ENCODE peak calls at places on chromosomes 11 and 22, in six cellular contexts. O is lower leg skin; S is heart left ventricle; B is HFFc6; Y is CD8-positive, alpha-beta T cell; F is RWPE1. Q is an unnamed sample.
A peak's percentile ranks its signal among the peaks of the same experiment; 100 is the strongest.

GRCh38 chr11:9150501-9150900 is 59.1 kb upstream of the SCUBE2 start:
- DNase-seq in Y (no peak), O (no peak), F (no peak), S (no peak), B (peak; percentile 79), Q (no peak)

GRCh38 chr11:115364892-115365291 is 139.3 kb downstream of the CADM1 start:
- DNase-seq in O (no peak), F (no peak), S (no peak), Y (no peak), B (no peak), Q (no peak)

GRCh38 chr11:47510231-47510630 is 42.7 kb downstream of the CELF1 start:
- DNase-seq in B (peak; percentile 24), O (no peak), Y (no peak), S (no peak), F (no peak), Q (no peak)

GRCh38 chr11:2473361-2474058 is 28.7 kb downstream of the KCNQ1 start:
- DNase-seq in F (no peak), B (no peak), O (no peak), Y (no peak), S (peak; percentile 39), Q (no peak)

GRCh38 chr11:2702771-2703486 is 3.1 kb upstream of the KCNQ1OT1 start:
- DNase-seq in Y (no peak), B (no peak), O (no peak), S (no peak), F (no peak), Q (no peak)

GRCh38 chr11:126262216-126262615 is 6.5 kb downstream of the SRPRA start:
- DNase-seq in S (no peak), B (no peak), Y (no peak), O (no peak), F (no peak), Q (no peak)

GRCh38 chr11:71368966-71369365 is 79.2 kb downstream of the DHCR7 start:
- DNase-seq in B (no peak), O (no peak), F (no peak), S (no peak), Y (no peak), Q (no peak)

GRCh38 chr11:104968856-104969776 is 742 bp upstream of the CASP4 start:
- DNase-seq in O (peak; percentile 22), S (peak; percentile 50), Y (no peak), B (peak; percentile 48), F (no peak), Q (peak; percentile 73)

GRCh38 chr11:95684170-95684569 is 105.4 kb downstream of the FAM76B start:
- DNase-seq in O (no peak), B (no peak), S (no peak), Y (no peak), F (no peak), Q (no peak)

GRCh38 chr22:24183321-24184031 is 2.2 kb downstream of the SUSD2 start:
- DNase-seq in B (no peak), S (no peak), F (no peak), Y (no peak), O (no peak), Q (no peak)

GRCh38 chr11:84795698-84796097 is 831.4 kb downstream of the DLG2 start:
- DNase-seq in Y (no peak), B (no peak), S (no peak), O (no peak), F (no peak), Q (no peak)

GRCh38 chr11:84794663-84795443 is 832.3 kb downstream of the DLG2 start:
- DNase-seq in S (no peak), F (no peak), B (no peak), Y (no peak), O (no peak), Q (no peak)

GRCh38 chr11:84804026-84804425 is 823.1 kb downstream of the DLG2 start:
- DNase-seq in O (no peak), B (no peak), S (no peak), Y (no peak), F (no peak), Q (no peak)

GRCh38 chr11:84806354-84806753 is 820.8 kb downstream of the DLG2 start:
- DNase-seq in Y (no peak), O (no peak), F (no peak), S (no peak), B (no peak), Q (no peak)

DNA sequence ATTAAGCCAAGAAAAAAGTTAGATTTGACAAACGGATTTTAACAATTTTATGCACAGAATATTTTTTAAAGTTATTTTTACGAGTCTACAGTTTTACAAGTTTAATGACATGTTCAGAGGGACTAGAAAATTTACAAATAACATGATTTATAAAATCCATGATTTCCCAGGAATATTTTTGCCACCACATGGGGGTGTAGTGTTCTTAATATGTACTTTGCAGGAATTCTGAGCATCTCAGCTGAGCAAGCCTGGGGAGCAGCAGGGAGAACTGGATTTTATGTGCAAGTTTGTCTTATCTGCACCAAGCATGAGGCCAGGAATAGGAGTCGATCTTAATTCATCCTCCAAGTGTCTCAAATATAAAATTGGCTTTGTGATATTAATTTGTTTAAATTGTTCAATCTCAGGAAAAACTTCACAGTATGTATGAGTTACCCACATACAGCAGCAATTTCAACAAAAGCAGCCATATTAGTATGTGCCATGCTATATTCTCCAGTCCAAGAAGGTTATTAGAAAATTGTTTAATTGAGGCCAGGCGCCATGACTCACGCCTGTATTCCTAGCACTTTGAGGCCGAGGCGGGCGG is 826.3 kb downstream of the DLG2 start:
- DNase-seq in F (peak; percentile 9), S (no peak), O (no peak), Y (no peak), B (peak; percentile 19), Q (no peak)
- TF ChIP-seq CTCF in F (peak; percentile 21), S (peak; percentile 38), O (no peak), Y (no peak), B (peak; percentile 73), Q (peak; percentile 26)

DNA sequence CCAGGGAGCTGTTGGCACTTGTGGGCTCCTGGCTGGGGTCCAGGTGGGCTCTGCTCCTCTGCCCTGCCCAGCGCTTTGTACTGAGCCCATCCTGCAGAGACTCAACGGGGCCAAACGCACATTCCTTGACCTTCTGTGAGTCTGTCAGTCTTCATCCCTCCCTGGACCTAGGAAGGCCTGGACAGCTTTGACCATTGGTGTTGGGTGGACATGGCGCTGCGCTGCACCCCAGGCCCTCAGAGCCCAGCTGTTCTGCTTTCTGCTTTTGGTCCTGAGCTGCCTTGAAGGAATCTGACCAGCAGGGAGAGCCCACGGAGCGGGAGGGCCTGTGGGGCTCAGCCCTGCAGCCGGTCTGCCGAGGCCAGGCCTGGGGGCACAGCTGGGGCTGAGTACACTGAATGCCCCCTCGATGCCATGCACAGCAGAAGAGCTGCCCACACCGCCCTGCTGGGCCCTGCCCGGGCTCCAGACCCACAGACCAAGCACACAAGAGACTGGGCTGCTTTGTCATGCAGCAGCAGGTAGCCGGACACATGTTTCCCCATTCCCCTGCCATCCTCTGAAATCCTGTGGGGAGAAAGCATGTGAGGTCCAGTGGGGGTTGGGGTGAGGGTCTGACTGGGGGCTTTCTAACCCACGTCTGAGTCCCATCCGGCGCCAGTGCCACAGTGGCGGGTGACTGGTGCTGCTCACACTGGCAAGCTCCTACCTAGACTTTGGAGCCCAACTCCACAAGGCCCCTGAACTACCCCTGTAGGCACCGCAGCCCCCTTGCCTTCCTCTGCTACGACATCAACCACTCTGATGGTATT is 24.1 kb upstream of the CCDC188 start:
- DNase-seq in Y (no peak), S (no peak), F (peak; percentile 10), O (no peak), B (no peak), Q (no peak)
- TF ChIP-seq CTCF in Y (no peak), S (no peak), F (no peak), O (no peak), B (peak; percentile 44), Q (no peak)

DNA sequence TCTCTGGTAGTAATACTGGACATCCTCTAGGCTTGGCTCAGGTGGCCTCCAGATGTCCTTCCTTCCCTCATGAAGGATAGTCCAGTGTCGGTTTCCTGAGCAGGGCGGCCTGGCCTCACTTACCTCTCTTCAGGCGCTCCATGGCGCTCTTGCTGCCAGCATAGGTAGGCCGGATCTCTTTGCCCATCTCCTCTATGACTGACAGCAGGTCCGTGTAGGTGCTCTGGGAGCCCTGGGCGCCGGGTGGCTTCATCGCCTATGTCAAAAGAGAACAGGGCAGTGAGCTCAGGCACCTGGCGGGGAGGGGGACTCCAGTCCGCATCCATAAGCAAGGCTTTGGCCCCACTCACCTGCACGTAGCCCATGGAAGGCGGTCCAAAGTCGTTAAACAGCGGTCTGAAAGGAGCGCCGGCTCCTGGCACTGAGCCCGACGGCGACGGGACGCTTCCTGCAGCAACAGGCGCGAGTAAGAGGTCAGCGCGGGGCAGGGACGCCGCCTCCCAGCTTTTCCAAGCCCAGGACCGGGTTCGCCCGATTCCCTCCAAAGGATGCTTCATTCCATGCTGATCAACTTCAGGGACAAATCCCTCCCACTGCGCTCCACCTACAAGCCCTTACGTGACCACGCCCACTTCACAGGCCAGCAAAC is 596 bp downstream of the CDK2AP2 start:
- DNase-seq in S (peak; percentile 46), Y (no peak), F (peak; percentile 43), O (peak; percentile 69), B (no peak), Q (peak; percentile 34)
- TF ChIP-seq CTCF in S (no peak), Y (no peak), F (no peak), O (no peak), B (no peak), Q (no peak)

GRCh38 chr11:68960299-68961071 is 20.3 kb downstream of the MRGPRD start:
- DNase-seq in O (no peak), S (peak; percentile 20), Y (no peak), F (no peak), B (no peak), Q (no peak)

GRCh38 chr11:68963779-68964178 is 17.0 kb downstream of the MRGPRD start:
- DNase-seq in O (no peak), B (no peak), S (no peak), F (no peak), Y (no peak), Q (peak; percentile 31)

GRCh38 chr11:68961245-68961644 is 19.5 kb downstream of the MRGPRD start:
- DNase-seq in O (no peak), B (no peak), F (no peak), S (no peak), Y (no peak), Q (no peak)

GRCh38 chr11:68959465-68960298 is 21.1 kb downstream of the MRGPRD start:
- DNase-seq in F (no peak), Y (no peak), S (peak; percentile 15), B (no peak), O (no peak), Q (no peak)

DNA sequence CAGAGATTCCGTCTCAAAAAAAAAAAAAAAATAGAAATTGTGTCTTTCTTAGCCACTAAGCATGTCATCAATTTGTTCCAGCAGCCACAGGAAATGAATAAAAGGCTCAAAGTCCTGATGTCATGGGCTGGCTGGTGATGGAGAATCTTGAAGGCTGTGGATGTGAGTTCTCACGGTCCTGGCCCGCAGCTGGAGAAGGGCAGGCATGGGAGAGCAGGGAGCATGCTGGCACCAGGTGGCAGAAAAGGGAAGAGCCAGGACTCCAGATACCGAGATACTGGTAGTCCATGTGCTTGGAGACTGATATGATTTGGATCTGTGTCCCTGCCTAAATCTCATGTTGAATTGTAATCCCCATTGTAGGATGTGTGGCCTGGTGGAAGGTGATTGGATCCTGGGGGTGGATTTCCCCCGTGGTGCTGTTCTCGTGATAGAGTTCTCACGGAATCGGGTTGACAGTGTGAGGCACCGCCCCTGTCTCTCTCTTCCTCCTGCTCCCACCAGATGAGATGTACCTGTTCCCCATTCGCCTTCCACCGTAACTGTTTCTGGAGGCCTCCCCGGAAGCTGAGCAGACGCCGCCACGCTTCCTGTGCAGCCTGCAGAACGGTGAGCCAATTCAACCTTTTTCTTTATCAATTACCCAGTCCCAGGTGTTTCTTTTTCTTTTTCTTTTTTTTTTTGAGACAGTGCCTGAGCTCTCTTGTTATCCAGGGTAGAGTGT is 18.1 kb downstream of the MRGPRD start:
- DNase-seq in F (no peak), B (no peak), S (no peak), Y (peak; percentile 31), O (no peak), Q (peak; percentile 71)
- TF ChIP-seq CTCF in F (no peak), B (no peak), S (no peak), Y (no peak), O (no peak), Q (peak; percentile 37)

Q was measured in tibial artery.